ENCODE peak calls at places on chromosomes 4 and X, in ten cellular contexts. S is activated CD8-positive, alpha-beta memory T cell treated with anti-CD3 and anti-CD28 coated beads for 4 hours; U is stimulated activated CD4-positive, alpha-beta T cell treated with anti-CD3 and anti-CD28 coated beads, TNF-alpha, amount 100 ng/mL, for 48 hours; F is tibial artery; O is activated CD4-positive, alpha-beta T cell treated with anti-CD3 and anti-CD28 coated beads, Interleukin-2, amount 50 U/mL, for 1 hour; T is MM.1S; X is stimulated activated CD8-positive, alpha-beta memory T cell treated with anti-CD3 and anti-CD28 coated beads, Interleukin-4, amount 100 ng/mL, for 24 hours; H is ureter; G is C1 segment of cervical spinal cord; M is posterior cingulate gyrus. D is an unnamed sample.

GRCh38 chrX:24424948-24425347 is 40.1 kb upstream of the PDK3 start:
- DNase-seq in O (no peak), U (no peak), F (peak; percentile 78), X (no peak), G (no peak), M (no peak), S (no peak), H (no peak), T (no peak), D (peak; percentile 91)

GRCh38 chrX:85244411-85245210 is 820 bp downstream of the ZNF711 start:
- DNase-seq in G (peak; percentile 20), X (no peak), F (no peak), M (peak; percentile 61), S (no peak), T (no peak), H (no peak), O (no peak), U (no peak), D (no peak)

GRCh38 chr4:60241886-60242285 is 958.2 kb upstream of the ADGRL3 start:
- DNase-seq in G (no peak), F (no peak), T (no peak), S (no peak), O (no peak), X (no peak), H (no peak), U (no peak), M (no peak), D (no peak)

GRCh38 chr4:152041304-152041703 is 280.5 kb upstream of the GATB start:
- DNase-seq in H (no peak), U (no peak), M (no peak), T (no peak), F (no peak), X (no peak), S (no peak), G (no peak), O (no peak), D (peak; percentile 57)

GRCh38 chr4:39642885-39643550 is 4.4 kb upstream of the SMIM14 start:
- DNase-seq in U (no peak), F (no peak), T (no peak), X (no peak), M (no peak), O (no peak), S (no peak), H (no peak), G (no peak), D (no peak)

GRCh38 chr4:8688041-8688907 is 95.7 kb downstream of the CPZ start:
- DNase-seq in F (no peak), O (no peak), X (no peak), G (peak; percentile 54), S (no peak), U (no peak), M (peak; percentile 81), T (peak; percentile 31), H (no peak), D (no peak)

GRCh38 chr4:88341227-88342192 is 37.1 kb upstream of the HERC6 start:
- DNase-seq in F (no peak), M (no peak), X (no peak), G (no peak), U (no peak), T (no peak), S (no peak), O (no peak), H (no peak), D (no peak)

GRCh38 chr4:71732706-71733105 is 51.2 kb downstream of the GC start:
- DNase-seq in S (no peak), G (no peak), O (no peak), H (no peak), M (no peak), U (no peak), T (peak; percentile 61), X (no peak), F (no peak), D (no peak)

GRCh38 chr4:176123710-176124407 is 58.2 kb downstream of the WDR17 start:
- DNase-seq in S (no peak), X (no peak), G (peak; percentile 1), M (peak; percentile 40), H (no peak), T (peak; percentile 84), U (no peak), O (no peak), F (peak; percentile 20), D (no peak)

GRCh38 chrX:70262952-70263567 is 3.1 kb upstream of the P2RY4 start:
- DNase-seq in S (no peak), H (peak; percentile 65), X (peak; percentile 13), M (no peak), G (peak; percentile 0), T (peak; percentile 46), F (peak; percentile 20), O (peak; percentile 5), U (peak; percentile 0), D (no peak)